ENCODE peak calls at places on chromosomes 4 and X, in five cellular contexts. V, D, I, T and F are unnamed samples. For H3K4me1, the result is how much of the 10 kb centered on the place peaks cover.

GRCh38 chr4:94244829-94245185 is 37.1 kb downstream of the SMARCAD1 start:
- DNase-seq in V (no peak), D (no peak), I (no peak), T (no peak), F (no peak)

GRCh38 chr4:59553063-59553738 is 1646.9 kb upstream of the ADGRL3 start:
- DNase-seq in V (peak), D (no peak), I (no peak), T (no peak), F (no peak)

GRCh38 chrX:44906542-44906941 is 33.6 kb downstream of the KDM6A start:
- DNase-seq in V (no peak), D (no peak), I (no peak), T (no peak), F (no peak)

GRCh38 chrX:110108381-110108796 is 105.5 kb downstream of the TMEM164 start:
- DNase-seq in V (no peak), D (no peak), I (no peak), T (no peak), F (no peak)

GRCh38 chrX:34584781-34585180 is 72.3 kb downstream of the TMEM47 start:
- DNase-seq in V (no peak), D (no peak), I (no peak), T (no peak), F (no peak)

GRCh38 chrX:69361286-69361926 is 142.7 kb upstream of the NALF2 start:
- DNase-seq in V (peak), D (no peak), I (no peak), T (no peak), F (no peak)

GRCh38 chr4:41360911-41361830 is 104.4 kb downstream of the UCHL1 start:
- DNase-seq in V (peak), D (no peak), I (no peak), T (peak), F (no peak)

GRCh38 chr4:182876006-182876405 is 41.2 kb downstream of the DCTD start:
- DNase-seq in V (no peak), D (no peak), I (no peak), T (peak), F (no peak)

GRCh38 chrX:1388651-1389050 is 3.3 kb downstream of the SLC25A6 start:
- DNase-seq in V (no peak), D (no peak), I (no peak), T (no peak), F (no peak)

GRCh38 chrX:49165901-49166881 is 3.6 kb downstream of the MAGIX start:
- DNase-seq in V (peak), D (peak), I (no peak), T (peak), F (peak)

GRCh38 chr4:46270986-46271596 is 118.8 kb downstream of the GABRA2 start:
- DNase-seq in V (peak), D (no peak), I (peak), T (no peak), F (no peak)

GRCh38 chr4:8435656-8436121 is 4.8 kb downstream of the ACOX3 start:
- DNase-seq in V (no peak), D (peak), I (no peak), T (no peak), F (no peak)

GRCh38 chr4:177356921-177357320 is 47.2 kb downstream of the NEIL3 start:
- DNase-seq in V (no peak), D (no peak), I (no peak), T (no peak), F (no peak)

GRCh38 chr4:26406346-26406975 is 83.8 kb downstream of the CCKAR start:
- DNase-seq in V (no peak), D (no peak), I (no peak), T (no peak), F (no peak)

GRCh38 chr4:38523524-38524448 is 140.2 kb upstream of the KLF3 start:
- DNase-seq in V (no peak), D (peak), I (no peak), T (no peak), F (no peak)

GRCh38 chr4:113575391-113575790 is 186.1 kb downstream of the CAMK2D start:
- DNase-seq in V (no peak), D (no peak), I (no peak), T (no peak), F (no peak)
- H3K4me1 ChIP-seq in V (under half), D (under half), I (under half), T (under half), F (under half)

GRCh38 chr4:68864438-68865177 is 48.8 kb downstream of the UGT2B10 start:
- DNase-seq in V (no peak), D (peak), I (peak), T (no peak), F (no peak)

GRCh38 chr4:68869274-68869773 is 53.5 kb downstream of the UGT2B10 start:
- DNase-seq in V (no peak), D (no peak), I (no peak), T (no peak), F (no peak)

GRCh38 chr4:68861057-68861456 is 45.3 kb downstream of the UGT2B10 start:
- DNase-seq in V (no peak), D (no peak), I (no peak), T (no peak), F (no peak)

GRCh38 chr4:68865760-68866159 is 50.0 kb downstream of the UGT2B10 start:
- DNase-seq in V (no peak), D (no peak), I (no peak), T (no peak), F (no peak)

DNA sequence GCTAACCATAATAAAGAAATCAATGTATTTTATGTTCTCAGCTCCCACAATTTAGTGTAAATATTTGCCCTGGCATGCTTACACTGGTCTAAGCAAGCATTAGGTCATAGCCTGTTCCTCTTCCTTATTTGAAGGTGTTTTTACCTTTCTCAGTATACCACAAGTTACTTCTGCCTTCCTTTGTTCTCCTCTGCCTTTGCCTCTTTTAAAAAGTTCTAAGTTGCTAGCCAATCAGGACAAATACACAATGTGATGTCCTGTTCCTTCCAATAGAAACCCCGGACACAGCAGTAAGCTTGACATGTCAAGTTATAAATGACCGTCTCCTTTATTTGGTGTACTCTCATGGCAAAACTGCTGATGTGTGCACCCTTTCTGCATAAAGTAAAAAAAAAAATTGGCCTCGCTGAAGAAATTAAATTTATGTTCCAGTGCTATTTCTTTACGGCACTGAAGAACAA is 49.4 kb downstream of the UGT2B10 start:
- DNase-seq in V (no peak), D (no peak), I (peak), T (no peak), F (no peak)
- TF ChIP-seq POLR2AphosphoS5 in V (no peak), D (no peak), I (peak), T (no peak), F (no peak)

DNA sequence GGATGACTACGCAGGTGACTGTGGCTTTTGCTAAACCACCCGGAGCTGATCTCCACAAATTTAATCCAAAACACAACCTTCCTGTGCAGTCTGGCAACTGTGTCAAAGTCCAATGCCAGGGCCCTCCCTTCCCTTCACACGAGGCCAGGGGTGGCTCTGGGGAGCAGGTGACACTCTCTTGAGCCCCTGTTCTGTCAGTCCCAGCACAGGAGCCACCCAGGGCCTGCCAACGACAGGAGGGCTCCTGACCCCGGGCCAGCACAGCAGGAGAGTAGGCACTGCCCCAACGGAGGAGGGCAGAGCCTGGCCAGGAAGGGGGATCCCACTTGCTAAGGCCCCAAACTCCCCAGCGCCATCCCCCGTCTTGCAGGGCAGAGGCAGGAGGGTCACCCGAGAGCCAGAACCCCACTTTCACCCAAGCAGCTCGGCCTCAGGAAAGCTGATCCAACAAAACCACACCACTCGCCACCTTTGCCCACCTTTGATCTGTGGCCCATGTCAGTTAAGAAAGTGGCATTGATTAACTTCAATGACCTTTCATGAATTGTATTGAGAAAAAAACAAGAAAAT is 44.7 kb downstream of the FAM53A start:
- DNase-seq in V (no peak), D (no peak), I (no peak), T (no peak), F (no peak)
- H3K4me1 ChIP-seq in V (under half), D (under half), I (under half), T (under half), F (under half)

GRCh38 chr4:141686146-141686775 is 49.9 kb downstream of the IL15 start:
- DNase-seq in V (no peak), D (no peak), I (no peak), T (no peak), F (no peak)
- TF ChIP-seq POLR2AphosphoS5 in V (no peak), D (no peak), I (no peak), T (peak), F (no peak)